ENCODE peak calls at places on chromosomes 5 and 9, in nine cellular contexts. D, J, I, O, H, K, A, P and U are unnamed samples.

GRCh38 chr9:127937046-127937382 is 640 bp downstream of the DPM2 start:
- DNase-seq in P (no peak), A (no peak), J (no peak), D (no peak), H (no peak), O (no peak), I (no peak), K (no peak), U (no peak)

GRCh38 chr9:37574241-37574721 is 1.9 kb downstream of the FBXO10 start:
- DNase-seq in D (peak), K (no peak), O (no peak), H (no peak), J (no peak), I (peak), A (no peak), P (no peak), U (no peak)

GRCh38 chr9:19416143-19416542 is 7.3 kb downstream of the ACER2 start:
- DNase-seq in J (no peak), I (peak), K (no peak), P (no peak), O (no peak), H (no peak), A (no peak), D (peak), U (no peak)

GRCh38 chr9:78278177-78278777 is 18.6 kb upstream of the PSAT1 start:
- DNase-seq in O (no peak), D (peak), I (peak), K (no peak), P (no peak), J (no peak), H (no peak), A (no peak), U (no peak)

GRCh38 chr9:91138760-91139159 is 223.0 kb downstream of the AUH start:
- DNase-seq in A (no peak), D (peak), P (no peak), I (peak), O (no peak), H (no peak), J (no peak), K (no peak), U (no peak)

GRCh38 chr5:114412509-114413171 is 50.8 kb downstream of the KCNN2 start:
- DNase-seq in D (peak), H (no peak), A (no peak), J (no peak), I (peak), O (no peak), K (no peak), P (no peak), U (no peak)

GRCh38 chr5:174431504-174431903 is 292.9 kb upstream of the MSX2 start:
- DNase-seq in I (no peak), K (no peak), O (no peak), D (no peak), H (no peak), A (no peak), J (no peak), P (no peak), U (no peak)

GRCh38 chr9:15889555-15889954 is 336.7 kb downstream of the CCDC171 start:
- DNase-seq in P (peak), D (peak), O (no peak), H (no peak), I (peak), J (no peak), K (no peak), A (no peak), U (no peak)

GRCh38 chr5:179327026-179327735 is 18.1 kb downstream of the ADAMTS2 start:
- DNase-seq in P (no peak), K (no peak), J (no peak), H (no peak), A (no peak), I (no peak), D (no peak), O (no peak), U (no peak)

GRCh38 chr5:56481147-56481997 is 248.2 kb upstream of the ANKRD55 start:
- DNase-seq in P (no peak), J (peak), D (peak), I (peak), K (peak), A (peak), H (no peak), O (peak), U (no peak)

GRCh38 chr5:94469889-94470288 is 148.5 kb downstream of the KIAA0825 start:
- DNase-seq in P (no peak), O (no peak), A (no peak), K (no peak), H (no peak), D (peak), I (peak), J (no peak), U (no peak)

GRCh38 chr9:132726561-132727150 is 56.4 kb downstream of the GTF3C4 start:
- DNase-seq in P (no peak), H (no peak), D (no peak), K (no peak), I (no peak), J (no peak), A (no peak), O (no peak), U (no peak)

GRCh38 chr5:168681556-168682183 is 102.5 kb upstream of the PANK3 start:
- DNase-seq in O (peak), A (no peak), P (peak), K (peak), J (no peak), H (no peak), I (peak), D (peak), U (no peak)

GRCh38 chr9:17003576-17004240 is 131.1 kb upstream of the CNTLN start:
- DNase-seq in J (no peak), I (peak), P (no peak), A (no peak), H (no peak), D (peak), O (no peak), K (no peak), U (no peak)

GRCh38 chr5:76819851-76820280 is 1.0 kb downstream of the F2RL1 start:
- DNase-seq in I (peak), P (no peak), D (no peak), O (no peak), J (peak), K (no peak), A (no peak), H (no peak), U (no peak)

GRCh38 chr9:126327016-126327749 is 554 bp downstream of the MVB12B start:
- DNase-seq in H (peak), A (peak), J (no peak), I (no peak), O (no peak), K (no peak), D (no peak), P (no peak), U (peak)

GRCh38 chr5:65728219-65728618 is 6.2 kb downstream of the NLN start:
- DNase-seq in H (no peak), I (no peak), O (no peak), D (no peak), J (no peak), K (no peak), A (no peak), P (no peak), U (no peak)

GRCh38 chr9:70947086-70947485 is 174.3 kb downstream of the TRPM3 start:
- DNase-seq in A (no peak), P (no peak), J (no peak), O (no peak), I (no peak), D (peak), H (no peak), K (no peak), U (no peak)

GRCh38 chr5:123086376-123087055 is 2.5 kb upstream of the PRDM6 start:
- DNase-seq in K (no peak), H (no peak), A (no peak), I (no peak), D (no peak), J (no peak), O (no peak), P (no peak), U (no peak)

GRCh38 chr5:43563321-43563720 is 6.4 kb upstream of the PAIP1 start:
- DNase-seq in K (no peak), J (no peak), A (no peak), I (peak), D (no peak), P (no peak), H (no peak), O (no peak), U (no peak)

GRCh38 chr5:98163796-98164493 is 609.5 kb upstream of the RGMB start:
- DNase-seq in P (no peak), A (no peak), O (no peak), K (no peak), J (no peak), H (no peak), D (no peak), I (no peak), U (no peak)

GRCh38 chr5:111869681-111870080 is 112.7 kb upstream of the NREP start:
- DNase-seq in A (no peak), O (no peak), I (peak), J (no peak), D (peak), P (no peak), H (no peak), K (no peak), U (no peak)

GRCh38 chr5:124748687-124749594 is 2.5 kb upstream of the ZNF608 start:
- DNase-seq in I (peak), J (peak), P (peak), H (peak), K (no peak), O (peak), D (peak), A (peak), U (no peak)

GRCh38 chr5:111680737-111681413 is 76.1 kb downstream of the NREP start:
- DNase-seq in K (no peak), J (peak), H (peak), P (no peak), O (peak), D (peak), A (no peak), I (peak), U (no peak)

GRCh38 chr5:34686762-34687268 is 30.7 kb downstream of the RAI14 start:
- DNase-seq in J (peak), O (peak), A (no peak), H (peak), P (peak), K (no peak), I (peak), D (peak), U (no peak)

GRCh38 chr5:68435611-68436010 is 220.1 kb downstream of the PIK3R1 start:
- DNase-seq in P (no peak), D (no peak), I (no peak), J (peak), K (no peak), O (no peak), H (no peak), A (no peak), U (no peak)

GRCh38 chr5:91059409-91059808 is 323.7 kb downstream of the ARRDC3 start:
- DNase-seq in A (no peak), K (peak), H (no peak), D (no peak), I (no peak), J (no peak), O (no peak), P (no peak), U (no peak)

GRCh38 chr5:96962540-96962991 is 26.7 kb downstream of the LNPEP start:
- DNase-seq in A (no peak), H (no peak), P (no peak), D (no peak), K (peak), J (no peak), O (no peak), I (no peak), U (no peak)

GRCh38 chr5:158843305-158843704 is 256.4 kb downstream of the EBF1 start:
- DNase-seq in D (no peak), J (no peak), I (no peak), H (no peak), O (no peak), P (no peak), A (no peak), K (no peak), U (no peak)

GRCh38 chr5:43066231-43066798 is 26.2 kb upstream of the ANXA2R start:
- DNase-seq in P (peak), K (peak), H (peak), I (peak), O (peak), D (peak), A (peak), J (peak), U (peak)

GRCh38 chr9:126228111-126228778 is 98.4 kb upstream of the MVB12B start:
- DNase-seq in D (no peak), K (no peak), J (no peak), I (no peak), H (no peak), A (no peak), O (no peak), P (no peak), U (no peak)

GRCh38 chr9:129675656-129676055 is 10.2 kb downstream of the PRRX2 start:
- DNase-seq in O (no peak), K (no peak), I (no peak), P (no peak), H (no peak), J (no peak), D (no peak), A (no peak), U (no peak)

GRCh38 chr5:147617191-147617606 is 107.3 kb upstream of the DPYSL3 start:
- DNase-seq in J (no peak), I (peak), P (no peak), H (no peak), A (no peak), D (peak), O (no peak), K (no peak), U (no peak)

GRCh38 chr5:142783601-142784291 is 13.6 kb downstream of the ARHGAP26 start:
- DNase-seq in A (peak), O (no peak), I (no peak), K (peak), D (no peak), J (no peak), H (no peak), P (no peak), U (peak)

GRCh38 chr5:175822225-175822624 is 49.2 kb upstream of the CPLX2 start:
- DNase-seq in I (no peak), O (no peak), P (no peak), A (no peak), H (no peak), K (peak), J (no peak), D (no peak), U (no peak)

GRCh38 chr5:55096860-55097259 is 5.6 kb upstream of the GZMA start:
- DNase-seq in J (peak), K (peak), O (no peak), P (no peak), H (no peak), D (no peak), I (no peak), A (no peak), U (peak)

GRCh38 chr5:7873216-7873615 is 4.3 kb downstream of the MTRR start:
- DNase-seq in D (no peak), H (no peak), A (no peak), I (no peak), J (peak), P (no peak), O (no peak), K (peak), U (no peak)

GRCh38 chr9:87502446-87503232 is 5.0 kb downstream of the DAPK1 start:
- DNase-seq in K (no peak), I (no peak), P (no peak), H (no peak), A (no peak), D (no peak), O (peak), J (peak), U (no peak)

GRCh38 chr5:73812962-73813588 is 187.1 kb downstream of the ARHGEF28 start:
- DNase-seq in K (no peak), D (no peak), J (peak), A (no peak), P (no peak), I (no peak), H (no peak), O (peak), U (no peak)

GRCh38 chr9:89661956-89662717 is 57.3 kb downstream of the GADD45G start:
- DNase-seq in I (peak), D (peak), H (peak), K (no peak), P (peak), J (peak), A (peak), O (peak), U (no peak)

GRCh38 chr9:5112109-5112592 is 73.3 kb downstream of the INSL6 start:
- DNase-seq in K (no peak), J (no peak), P (no peak), D (no peak), H (no peak), I (no peak), A (no peak), O (no peak), U (no peak)

GRCh38 chr9:5113523-5113922 is 71.9 kb downstream of the INSL6 start:
- DNase-seq in K (no peak), H (no peak), A (no peak), D (no peak), I (no peak), J (no peak), P (no peak), O (no peak), U (no peak)

GRCh38 chr9:5112646-5113045 is 72.8 kb downstream of the INSL6 start:
- DNase-seq in J (no peak), D (no peak), P (no peak), H (no peak), A (no peak), I (no peak), K (no peak), O (no peak), U (no peak)

GRCh38 chr9:5110867-5111681 is 74.4 kb downstream of the INSL6 start:
- DNase-seq in H (no peak), K (no peak), A (no peak), O (no peak), P (no peak), J (no peak), I (no peak), D (no peak), U (no peak)

GRCh38 chr9:5111696-5112095 is 73.7 kb downstream of the INSL6 start:
- DNase-seq in P (no peak), O (no peak), H (no peak), D (no peak), I (no peak), K (no peak), J (no peak), A (no peak), U (no peak)
- H3K27ac ChIP-seq in P (no peak), O (no peak), H (no peak), D (no peak), I (no peak), K (no peak), J (no peak), A (no peak), U (no peak)

DNA sequence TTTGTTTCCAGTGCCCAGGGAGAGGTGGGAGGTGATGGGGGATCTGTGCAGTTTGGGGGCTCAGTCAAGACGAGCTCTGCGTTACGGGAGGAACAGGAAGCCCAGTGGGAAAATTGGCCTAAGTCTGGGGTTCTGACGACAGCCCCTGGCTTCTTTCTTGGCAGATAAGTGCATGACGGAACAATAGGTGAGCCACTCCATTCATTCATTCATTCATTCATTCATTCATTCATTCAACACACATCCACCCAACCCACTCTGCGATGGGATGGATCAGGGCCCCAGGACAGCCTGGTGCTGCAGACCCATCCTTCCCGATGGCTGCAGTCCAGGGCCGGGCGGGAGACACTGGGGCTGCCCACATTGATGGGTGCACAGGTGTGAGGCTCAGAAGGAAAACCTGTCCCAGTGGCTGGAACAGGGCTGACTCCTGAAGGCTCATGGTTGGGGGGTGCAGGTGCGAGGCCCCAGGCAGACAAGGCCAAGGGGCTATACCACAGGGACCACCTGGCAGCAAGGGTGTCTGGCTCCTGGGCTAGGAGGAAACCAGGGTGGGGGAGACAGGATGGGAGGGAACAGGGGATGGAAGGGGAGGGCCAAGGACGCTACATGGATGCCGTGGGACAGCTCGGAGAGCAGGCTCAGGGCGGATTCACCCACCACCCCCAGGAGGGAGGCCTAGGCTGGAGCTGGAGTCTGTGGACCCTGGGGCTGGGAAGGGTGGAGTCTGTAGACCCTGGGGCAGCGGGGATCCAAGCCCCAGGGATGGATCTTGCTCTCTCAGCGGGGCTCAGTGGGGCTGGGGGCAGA is 1.9 kb upstream of the LCNL1 start:
- DNase-seq in K (no peak), A (no peak), H (no peak), J (no peak), D (no peak), P (no peak), I (no peak), O (no peak), U (no peak)
- H3K27ac ChIP-seq in K (no peak), A (peak), H (peak), J (no peak), D (no peak), P (no peak), I (no peak), O (no peak), U (no peak)

DNA sequence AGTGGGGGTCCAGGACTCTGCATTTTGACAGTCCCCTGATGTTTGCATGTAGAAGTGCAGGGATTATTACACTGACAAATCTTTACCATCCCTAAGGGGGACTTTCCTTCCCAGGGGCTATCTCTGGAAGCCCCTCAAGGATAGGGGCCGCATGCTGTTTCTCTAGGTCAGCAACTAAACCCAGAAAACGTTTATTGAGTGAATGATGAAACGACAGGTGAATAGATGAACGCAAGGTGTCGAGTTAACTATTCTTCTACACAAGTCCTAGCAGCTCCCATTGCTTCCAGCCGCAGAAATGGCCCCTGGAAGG is 281 bp upstream of the HSD17B4 start:
- DNase-seq in K (no peak), H (no peak), J (no peak), I (no peak), P (no peak), D (no peak), A (no peak), O (no peak), U (no peak)
- H3K27ac ChIP-seq in K (peak), H (no peak), J (peak), I (no peak), P (peak), D (no peak), A (peak), O (peak), U (peak)

GRCh38 chr5:121698690-121699089 is 153.0 kb upstream of the FTMT start:
- DNase-seq in D (no peak), I (no peak), A (no peak), J (no peak), H (no peak), O (no peak), K (no peak), P (no peak), U (no peak)

GRCh38 chr5:121691478-121691877 is 160.2 kb upstream of the FTMT start:
- DNase-seq in O (no peak), P (peak), A (no peak), D (no peak), J (no peak), I (peak), H (no peak), K (no peak), U (no peak)

GRCh38 chr5:121693864-121694263 is 157.8 kb upstream of the FTMT start:
- DNase-seq in I (peak), J (no peak), K (no peak), O (no peak), P (no peak), H (no peak), A (no peak), D (no peak), U (no peak)

GRCh38 chr5:121692163-121692562 is 159.5 kb upstream of the FTMT start:
- DNase-seq in O (no peak), K (no peak), H (no peak), D (no peak), P (no peak), J (no peak), A (no peak), I (no peak), U (no peak)

GRCh38 chr5:121695307-121695706 is 156.4 kb upstream of the FTMT start:
- DNase-seq in O (no peak), J (no peak), K (no peak), D (no peak), H (no peak), A (no peak), I (no peak), P (no peak), U (no peak)
- H3K27ac ChIP-seq in O (no peak), J (no peak), K (no peak), D (no peak), H (no peak), A (no peak), I (no peak), P (no peak), U (no peak)

DNA sequence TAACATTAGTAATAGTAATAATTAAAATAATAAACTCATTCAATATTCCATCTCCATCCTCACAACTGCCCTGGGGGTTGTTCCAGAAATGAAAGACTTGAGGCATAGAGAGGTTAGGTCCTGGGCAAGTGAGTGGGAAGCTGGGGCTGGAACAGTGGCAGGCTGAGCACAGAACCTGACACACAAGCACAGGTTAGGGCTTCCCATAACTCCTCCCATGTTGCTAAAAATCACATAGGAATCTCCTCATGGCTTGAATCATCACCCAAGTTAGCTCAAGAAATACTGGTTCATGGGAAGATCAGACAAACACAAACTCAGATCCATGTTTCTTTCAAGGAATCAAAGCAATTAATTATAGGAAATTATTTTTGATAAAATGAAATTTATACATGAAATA is 487.7 kb downstream of the SEMA5A start:
- DNase-seq in K (no peak), H (no peak), J (no peak), O (no peak), I (no peak), A (no peak), D (peak), P (no peak), U (no peak)
- H3K27ac ChIP-seq in K (no peak), H (no peak), J (no peak), O (no peak), I (peak), A (no peak), D (peak), P (no peak), U (no peak)